ENCODE peak calls at places on chromosome 3, in six cellular contexts. S, P, F, O, M and D are unnamed samples.

GRCh38 chr3:23479026-23479425 is 275.9 kb downstream of the UBE2E2 start:
- DNase-seq in S (no peak), P (no peak), F (no peak), O (peak), M (no peak), D (peak)

GRCh38 chr3:71035314-71035713 is 548.2 kb downstream of the FOXP1 start:
- DNase-seq in S (peak), P (peak), F (no peak), O (peak), M (no peak), D (peak)

GRCh38 chr3:160008979-160009378 is 20.3 kb downstream of the IL12A start:
- DNase-seq in S (no peak), P (no peak), F (no peak), O (no peak), M (no peak), D (no peak)

GRCh38 chr3:177193706-177194268 is 3.5 kb downstream of the TBL1XR1 start:
- DNase-seq in S (no peak), P (no peak), F (no peak), O (no peak), M (no peak), D (no peak)

GRCh38 chr3:120357807-120358206 is 8.7 kb upstream of the LRRC58 start:
- DNase-seq in S (no peak), P (no peak), F (no peak), O (no peak), M (no peak), D (no peak)

GRCh38 chr3:39935261-39935660 is 125.9 kb downstream of the MYRIP start:
- DNase-seq in S (no peak), P (no peak), F (no peak), O (no peak), M (no peak), D (no peak)

GRCh38 chr3:7787871-7788828 is 713.5 kb upstream of the LMCD1 start:
- DNase-seq in S (no peak), P (no peak), F (peak), O (no peak), M (no peak), D (peak)

GRCh38 chr3:102646557-102646956 is 211.7 kb downstream of the ZPLD1 start:
- DNase-seq in S (no peak), P (no peak), F (no peak), O (no peak), M (no peak), D (no peak)

GRCh38 chr3:45042162-45042561 is 16.1 kb downstream of the CLEC3B start:
- DNase-seq in S (no peak), P (no peak), F (no peak), O (no peak), M (no peak), D (no peak)

GRCh38 chr3:194058189-194058571 is 77.8 kb upstream of the HES1 start:
- DNase-seq in S (no peak), P (no peak), F (peak), O (no peak), M (no peak), D (peak)

GRCh38 chr3:130991126-130991525 is 35.5 kb downstream of the ASTE1 start:
- DNase-seq in S (no peak), P (no peak), F (no peak), O (no peak), M (no peak), D (no peak)

GRCh38 chr3:144683065-144683464 is 711.4 kb downstream of the DIPK2A start:
- DNase-seq in S (no peak), P (no peak), F (no peak), O (no peak), M (no peak), D (no peak)

GRCh38 chr3:87436781-87437543 is 160.6 kb upstream of the POU1F1 start:
- DNase-seq in S (no peak), P (no peak), F (no peak), O (peak), M (no peak), D (peak)

GRCh38 chr3:187325632-187326031 is 34.1 kb upstream of the MASP1 start:
- DNase-seq in S (no peak), P (no peak), F (no peak), O (no peak), M (no peak), D (no peak)

GRCh38 chr3:130759692-130760338 is 13.2 kb upstream of the PIK3R4 start:
- DNase-seq in S (peak), P (peak), F (peak), O (peak), M (peak), D (peak)

GRCh38 chr3:112136959-112137693 is 4.1 kb upstream of the GCSAM start:
- DNase-seq in S (peak), P (no peak), F (peak), O (peak), M (peak), D (peak)

GRCh38 chr3:64388886-64389285 is 163.6 kb upstream of the PRICKLE2 start:
- DNase-seq in S (peak), P (no peak), F (no peak), O (no peak), M (no peak), D (no peak)

GRCh38 chr3:16522820-16523219 is 9.3 kb upstream of the RFTN1 start:
- DNase-seq in S (no peak), P (no peak), F (no peak), O (no peak), M (no peak), D (no peak)

GRCh38 chr3:161508852-161509477 is 12.4 kb downstream of the OTOL1 start:
- DNase-seq in S (no peak), P (peak), F (peak), O (peak), M (no peak), D (peak)

GRCh38 chr3:61926913-61927312 is 365.5 kb downstream of the PTPRG start:
- DNase-seq in S (peak), P (no peak), F (no peak), O (no peak), M (no peak), D (peak)

GRCh38 chr3:8529738-8530525 is 28.3 kb downstream of the LMCD1 start:
- DNase-seq in S (no peak), P (no peak), F (no peak), O (peak), M (no peak), D (peak)

GRCh38 chr3:3531476-3531875 is 267.8 kb upstream of the LRRN1 start:
- DNase-seq in S (no peak), P (no peak), F (no peak), O (no peak), M (no peak), D (no peak)

GRCh38 chr3:65607101-65607500 is 431.6 kb downstream of the MAGI1 start:
- DNase-seq in S (no peak), P (no peak), F (no peak), O (peak), M (no peak), D (peak)

GRCh38 chr3:66836363-66837152 is 161.5 kb upstream of the KBTBD8 start:
- DNase-seq in S (no peak), P (no peak), F (no peak), O (peak), M (no peak), D (peak)

GRCh38 chr3:186110975-186111974 is 2.4 kb upstream of the ETV5 start:
- DNase-seq in S (no peak), P (no peak), F (no peak), O (no peak), M (no peak), D (no peak)

GRCh38 chr3:95319921-95320494 is 1257.1 kb downstream of the NSUN3 start:
- DNase-seq in S (peak), P (no peak), F (no peak), O (no peak), M (no peak), D (peak)

GRCh38 chr3:14811733-14812132 is 7.0 kb upstream of the FGD5 start:
- DNase-seq in S (no peak), P (no peak), F (no peak), O (no peak), M (no peak), D (no peak)

GRCh38 chr3:14810795-14811661 is 7.7 kb upstream of the FGD5 start:
- DNase-seq in S (no peak), P (no peak), F (no peak), O (no peak), M (no peak), D (no peak)

GRCh38 chr3:14810070-14810732 is 8.6 kb upstream of the FGD5 start:
- DNase-seq in S (no peak), P (no peak), F (peak), O (no peak), M (no peak), D (peak)

GRCh38 chr3:14814473-14814872 is 4.3 kb upstream of the FGD5 start:
- DNase-seq in S (no peak), P (no peak), F (no peak), O (no peak), M (no peak), D (no peak)

DNA sequence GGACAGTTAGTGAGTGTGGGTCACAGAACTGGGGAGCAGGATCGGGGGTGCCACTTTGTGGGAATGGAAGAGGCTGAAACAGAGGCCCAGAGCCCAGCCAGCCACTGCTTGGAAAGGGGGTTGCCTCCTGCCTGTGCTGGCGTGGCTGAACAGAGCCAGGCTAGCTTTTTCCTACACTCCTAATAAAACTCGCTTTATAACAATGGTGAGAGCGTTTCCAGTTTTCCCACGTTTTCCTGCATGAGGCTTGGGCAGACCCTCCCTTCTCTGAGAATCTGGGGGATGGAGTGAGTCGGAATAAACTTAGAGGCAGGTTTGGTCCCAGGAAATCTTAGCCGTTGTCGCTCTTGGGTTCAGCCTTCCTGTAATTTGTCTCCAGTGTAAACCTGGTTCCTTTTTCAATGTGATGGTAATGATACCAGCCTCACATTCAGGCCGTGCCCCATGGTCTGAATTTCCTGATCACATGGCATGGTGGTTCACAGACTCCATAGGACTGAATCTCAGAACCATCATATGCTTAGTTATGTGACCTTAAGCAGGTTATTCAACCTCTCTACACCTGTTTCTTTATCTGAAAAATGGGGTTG is 6.5 kb upstream of the FGD5 start:
- DNase-seq in S (no peak), P (no peak), F (no peak), O (no peak), M (no peak), D (no peak)
- H3K4me3 ChIP-seq in S (no peak), P (no peak), F (no peak), O (no peak), M (no peak), D (no peak)

GRCh38 chr3:12871404-12871983 is 30.1 kb upstream of the RPL32 start:
- DNase-seq in S (no peak), P (no peak), F (no peak), O (no peak), M (no peak), D (no peak)

GRCh38 chr3:12877040-12877439 is 35.7 kb upstream of the RPL32 start:
- DNase-seq in S (no peak), P (no peak), F (no peak), O (no peak), M (no peak), D (no peak)

GRCh38 chr3:12879191-12879815 is 37.9 kb upstream of the RPL32 start:
- DNase-seq in S (no peak), P (no peak), F (peak), O (no peak), M (no peak), D (no peak)

GRCh38 chr3:12878026-12878636 is 36.8 kb upstream of the RPL32 start:
- DNase-seq in S (no peak), P (no peak), F (no peak), O (no peak), M (no peak), D (no peak)

DNA sequence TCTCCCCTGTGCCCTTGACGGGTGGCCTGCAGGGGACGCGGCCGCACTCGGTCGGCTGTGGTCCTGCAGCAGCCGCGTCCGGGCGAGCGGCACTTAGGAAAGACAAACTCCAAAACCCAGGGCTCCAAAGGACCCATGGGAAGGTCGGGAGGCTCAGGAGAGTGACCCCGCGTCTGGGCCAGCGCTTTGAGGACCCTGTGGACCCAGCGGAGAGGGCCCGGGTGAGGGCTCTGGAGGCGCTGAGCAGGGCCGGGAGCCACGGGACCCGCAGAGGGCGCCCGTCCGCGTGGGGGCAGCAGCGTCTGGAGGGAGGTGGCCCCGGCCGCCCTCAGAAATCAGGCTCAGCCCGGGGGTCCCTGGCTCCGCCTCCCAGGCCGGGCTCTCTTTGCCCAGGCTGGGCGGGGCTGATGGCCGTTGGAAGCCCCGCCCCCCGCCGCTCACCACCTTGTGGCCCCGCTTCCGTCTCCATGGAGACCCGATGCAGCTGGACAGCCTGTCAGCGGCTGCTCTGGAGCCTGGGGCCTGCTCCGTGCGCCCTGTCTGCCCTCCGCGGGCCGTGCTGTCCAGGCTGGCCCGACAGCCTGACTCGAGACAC is 34.6 kb upstream of the RPL32 start:
- DNase-seq in S (peak), P (no peak), F (peak), O (no peak), M (no peak), D (no peak)
- TF ChIP-seq CTCF in S (peak), P (no peak), F (peak), O (no peak), M (peak), D (no peak)

DNA sequence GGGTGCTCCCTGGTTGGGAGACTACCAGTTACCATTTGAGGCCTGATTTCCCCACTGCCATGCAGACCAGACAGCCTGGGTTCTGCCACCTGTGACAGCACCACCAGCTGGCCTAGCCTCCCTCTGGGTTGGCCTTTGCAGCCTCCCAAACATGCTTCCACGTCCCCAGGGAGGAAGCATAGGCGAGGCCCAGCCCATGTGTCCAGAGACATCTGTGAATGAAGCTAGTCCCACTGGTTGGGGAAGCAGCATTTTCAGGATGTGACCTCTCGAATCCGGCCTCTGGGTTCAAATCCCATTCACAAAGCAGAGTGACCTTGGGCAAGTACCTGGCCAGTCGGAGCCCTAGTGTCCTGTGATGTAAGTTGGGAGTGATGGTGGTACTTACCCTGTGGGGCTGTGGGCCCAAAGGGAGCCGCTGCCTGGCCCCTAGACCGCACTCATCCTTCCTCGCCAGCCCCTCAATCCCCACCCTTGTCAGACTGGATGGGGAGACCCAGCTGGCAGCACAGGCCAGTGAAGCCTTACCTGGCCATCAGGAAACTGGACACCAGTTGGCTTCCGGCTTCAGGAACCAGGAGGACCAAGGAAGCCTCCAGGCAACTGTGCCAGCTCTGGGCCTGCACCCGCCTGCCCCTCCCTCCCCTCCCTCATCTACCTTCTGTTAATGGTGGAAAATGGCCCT is 6.0 kb downstream of the KLF15 start:
- DNase-seq in S (no peak), P (no peak), F (no peak), O (no peak), M (no peak), D (no peak)
- H3K4me3 ChIP-seq in S (no peak), P (no peak), F (no peak), O (no peak), M (no peak), D (no peak)

GRCh38 chr3:42117175-42118008 is 26.2 kb downstream of the TRAK1 start:
- DNase-seq in S (peak), P (no peak), F (peak), O (peak), M (no peak), D (peak)
- TF ChIP-seq CTCF in S (peak), P (peak), F (peak), O (peak), M (peak), D (peak)